ENCODE peak calls at places on chromosome 2, in six cellular contexts. X, P, D, O, Q and C are unnamed samples. For H3K9me3, the result is how much of the 10 kb centered on the place peaks cover.

GRCh38 chr2:188701836-188702235 is 272.3 kb upstream of the COL3A1 start:
- DNase-seq in P (no peak), D (no peak), Q (peak), X (no peak), O (no peak), C (no peak)

GRCh38 chr2:182763311-182763912 is 47.4 kb downstream of the DNAJC10 start:
- DNase-seq in D (peak), X (no peak), Q (peak), O (no peak), P (no peak), C (no peak)

GRCh38 chr2:59932341-59932740 is 621.1 kb downstream of the BCL11A start:
- DNase-seq in P (no peak), D (no peak), O (no peak), X (no peak), Q (no peak), C (no peak)

GRCh38 chr2:144477943-144478283 is 42.0 kb downstream of the ZEB2 start:
- DNase-seq in O (no peak), D (no peak), X (no peak), P (no peak), Q (peak), C (no peak)

GRCh38 chr2:132416080-132416911 is at the start of gene GPR39:
- DNase-seq in D (peak), X (peak), P (no peak), O (peak), Q (peak), C (peak)

GRCh38 chr2:54957321-54957999 is 92.8 kb downstream of the RTN4 start:
- DNase-seq in Q (no peak), P (peak), D (no peak), O (no peak), X (no peak), C (no peak)

GRCh38 chr2:101047075-101047766 is 45.1 kb downstream of the RPL31 start:
- DNase-seq in P (no peak), Q (peak), O (no peak), D (no peak), X (no peak), C (no peak)

GRCh38 chr2:192828947-192829346 is 634.2 kb upstream of the TMEFF2 start:
- DNase-seq in O (no peak), P (peak), X (no peak), D (peak), Q (no peak), C (peak)

GRCh38 chr2:183179156-183179555 is 54.9 kb downstream of the NUP35 start:
- DNase-seq in O (no peak), Q (peak), D (no peak), P (no peak), X (no peak), C (no peak)

GRCh38 chr2:48315847-48316194 is 214.1 kb upstream of the STON1 start:
- DNase-seq in Q (peak), X (no peak), D (peak), P (peak), O (no peak), C (no peak)

GRCh38 chr2:102708847-102709559 is 52.8 kb upstream of the TMEM182 start:
- DNase-seq in X (no peak), Q (peak), D (no peak), O (no peak), P (no peak), C (no peak)

GRCh38 chr2:69082430-69082997 is 69.5 kb downstream of the ANTXR1 start:
- DNase-seq in Q (peak), D (no peak), X (peak), P (no peak), O (no peak), C (no peak)

GRCh38 chr2:126838718-126838985 is 60.0 kb upstream of the TEX51 start:
- DNase-seq in X (no peak), D (no peak), P (no peak), O (peak), Q (no peak), C (no peak)

GRCh38 chr2:223488814-223489213 is 113.3 kb downstream of the SCG2 start:
- DNase-seq in D (peak), Q (peak), P (no peak), O (no peak), X (no peak), C (no peak)

GRCh38 chr2:64645014-64645418 is 8.7 kb downstream of the SERTAD2 start:
- DNase-seq in X (peak), D (no peak), Q (peak), O (peak), P (no peak), C (no peak)

GRCh38 chr2:211745295-211746097 is 793.1 kb downstream of the ERBB4 start:
- DNase-seq in Q (peak), P (no peak), X (peak), O (no peak), D (peak), C (no peak)

GRCh38 chr2:231397928-231398294 is 2.4 kb downstream of the B3GNT7 start:
- DNase-seq in D (no peak), Q (no peak), P (no peak), X (no peak), O (no peak), C (no peak)

GRCh38 chr2:218962859-218963492 is 3.5 kb downstream of the CDK5R2 start:
- DNase-seq in D (peak), X (peak), P (no peak), O (no peak), Q (peak), C (no peak)

GRCh38 chr2:222946700-222947278 is 86.0 kb downstream of the ACSL3 start:
- DNase-seq in X (no peak), D (no peak), Q (peak), O (no peak), P (no peak), C (no peak)

GRCh38 chr2:17800219-17800618 is 16.0 kb upstream of the MSGN1 start:
- DNase-seq in D (no peak), O (no peak), P (no peak), Q (no peak), X (peak), C (no peak)

GRCh38 chr2:120653871-120654270 is 81.8 kb upstream of the GLI2 start:
- DNase-seq in X (no peak), O (no peak), Q (no peak), P (no peak), D (no peak), C (no peak)

GRCh38 chr2:120653026-120653425 is 82.6 kb upstream of the GLI2 start:
- DNase-seq in O (no peak), D (no peak), Q (peak), P (no peak), X (no peak), C (no peak)

GRCh38 chr2:120651818-120652217 is 83.8 kb upstream of the GLI2 start:
- DNase-seq in P (no peak), X (no peak), O (no peak), Q (no peak), D (no peak), C (no peak)

GRCh38 chr2:120656273-120656960 is 79.3 kb upstream of the GLI2 start:
- DNase-seq in O (no peak), P (no peak), Q (peak), D (no peak), X (no peak), C (no peak)

DNA sequence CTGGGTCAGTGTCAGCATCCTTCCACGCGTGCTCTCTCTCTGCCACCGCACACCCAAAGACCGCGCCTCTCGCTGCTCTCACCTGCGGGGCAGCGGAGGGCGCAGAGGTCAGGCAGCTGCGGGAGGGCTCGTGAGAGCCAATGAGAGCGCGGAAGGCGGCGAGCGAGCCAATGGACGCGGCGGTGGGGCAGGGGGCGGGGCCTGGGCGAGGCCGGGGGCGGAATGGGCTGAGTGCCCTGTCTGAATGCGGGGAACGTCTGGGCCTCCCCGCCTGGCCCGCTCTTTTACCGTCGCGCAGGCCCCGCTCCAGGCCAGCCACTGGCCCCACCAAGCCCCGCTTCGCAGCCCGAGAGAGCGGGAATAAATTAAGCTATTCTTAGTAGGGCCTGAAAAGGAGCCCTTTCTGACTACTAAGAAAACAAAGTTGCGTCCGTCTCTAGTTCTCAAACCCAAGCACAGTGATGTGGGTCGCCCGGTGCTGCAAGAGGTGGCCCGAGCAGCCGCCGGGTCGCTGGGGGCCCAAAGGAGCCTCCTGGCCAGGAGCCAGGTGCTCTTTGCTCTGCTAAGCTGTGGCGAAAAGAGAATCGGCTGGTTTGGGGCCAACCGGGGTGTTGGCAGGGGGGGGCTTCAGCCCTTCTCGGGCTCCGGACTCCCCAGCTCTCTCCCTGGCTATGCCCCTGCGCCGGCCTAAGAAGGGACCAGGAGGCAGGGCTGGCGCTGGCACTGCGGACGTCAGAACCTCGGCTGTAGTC is 81.1 kb upstream of the GLI2 start:
- DNase-seq in P (no peak), O (no peak), Q (no peak), X (peak), D (no peak), C (no peak)
- H3K9me3 ChIP-seq in P (under half), O (under half), Q (under half), X (under half), D (under half), C (under half)

GRCh38 chr2:27262379-27263286 is at the start of gene SLC30A3:
- DNase-seq in D (peak), X (peak), O (peak), P (peak), Q (no peak), C (peak)

GRCh38 chr2:27264253-27264752 is 1.5 kb upstream of the SLC30A3 start:
- DNase-seq in X (no peak), D (peak), O (no peak), Q (no peak), P (no peak), C (no peak)

GRCh38 chr2:27264753-27265535 is 2.1 kb upstream of the SLC30A3 start:
- DNase-seq in X (peak), O (no peak), D (peak), P (peak), Q (peak), C (peak)

GRCh38 chr2:27263287-27264252 is 723 bp upstream of the SLC30A3 start:
- DNase-seq in D (peak), P (no peak), Q (no peak), X (no peak), O (no peak), C (no peak)

GRCh38 chr2:27265536-27265870 is 2.7 kb upstream of the SLC30A3 start:
- DNase-seq in D (no peak), P (no peak), Q (no peak), O (no peak), X (no peak), C (no peak)
- TF ChIP-seq CTCF in D (no peak), P (no peak), Q (no peak), O (no peak), X (no peak), C (no peak)

GRCh38 chr2:181682795-181683517 is 2.6 kb upstream of the NEUROD1 start:
- DNase-seq in Q (no peak), D (no peak), P (no peak), O (no peak), X (no peak), C (no peak)
- H3K4me3 ChIP-seq in Q (no peak), D (no peak), P (peak), O (peak), X (peak), C (peak)

GRCh38 chr2:105989070-105989469 is 205.0 kb downstream of the UXS1 start:
- DNase-seq in X (no peak), Q (no peak), D (no peak), P (no peak), O (no peak), C (no peak)

GRCh38 chr2:105990624-105991023 is 203.5 kb downstream of the UXS1 start:
- DNase-seq in O (no peak), Q (no peak), D (no peak), P (no peak), X (no peak), C (no peak)
- H3K9me3 ChIP-seq in O (under half), Q (under half), D (under half), P (half or more), X (under half), C (under half)

GRCh38 chr2:158045362-158045761 is 56.3 kb upstream of the UPP2 start:
- DNase-seq in D (no peak), P (no peak), X (no peak), O (no peak), Q (no peak), C (no peak)
- TF ChIP-seq CTCF in D (no peak), P (no peak), X (no peak), O (peak), Q (no peak), C (no peak)

GRCh38 chr2:235612551-235612950 is 118.7 kb downstream of the AGAP1 start:
- DNase-seq in Q (no peak), X (no peak), O (no peak), P (no peak), D (no peak), C (no peak)

GRCh38 chr2:235616846-235617245 is 123.0 kb downstream of the AGAP1 start:
- DNase-seq in D (no peak), Q (no peak), O (no peak), P (no peak), X (no peak), C (no peak)

GRCh38 chr2:235614900-235615712 is 121.3 kb downstream of the AGAP1 start:
- DNase-seq in P (no peak), D (no peak), X (peak), O (peak), Q (peak), C (peak)

GRCh38 chr2:235613671-235614070 is 119.8 kb downstream of the AGAP1 start:
- DNase-seq in O (no peak), P (no peak), X (no peak), D (no peak), Q (no peak), C (no peak)

GRCh38 chr2:235614176-235614860 is 120.5 kb downstream of the AGAP1 start:
- DNase-seq in Q (peak), P (no peak), O (no peak), X (no peak), D (peak), C (no peak)
- H3K4me3 ChIP-seq in Q (no peak), P (no peak), O (no peak), X (no peak), D (no peak), C (no peak)

GRCh38 chr2:148410899-148411298 is 233.7 kb upstream of the EPC2 start:
- DNase-seq in Q (no peak), D (no peak), O (no peak), X (no peak), P (no peak), C (no peak)

GRCh38 chr2:148416248-148416647 is 228.3 kb upstream of the EPC2 start:
- DNase-seq in P (no peak), O (no peak), Q (no peak), D (no peak), X (no peak), C (no peak)
- H3K9me3 ChIP-seq in P (half or more), O (under half), Q (under half), D (under half), X (under half), C (under half)